ENCODE peak calls at places on chromosomes 11 and 22, in nine cellular contexts. C is retinal pigment epithelial cell; O is thoracic aorta; I is NB4; X is CD4-positive, alpha-beta T cell; F is stomach; N is WTC11; M is GM10248; T is A549. E is an unnamed sample.

GRCh38 chr11:44849424-44849823 is 101.3 kb downstream of the TP53I11 start:
- DNase-seq in C (no peak), O (no peak), I (no peak), X (no peak), F (no peak), N (no peak), M (no peak), T (no peak), E (no peak)

GRCh38 chr11:72217856-72218745 is 1.5 kb downstream of the FOLR2 start:
- DNase-seq in C (no peak), O (no peak), I (no peak), X (no peak), F (peak), N (no peak), M (no peak), T (no peak), E (no peak)

GRCh38 chr11:116500002-116500832 is 272.6 kb downstream of the BUD13 start:
- DNase-seq in C (no peak), O (no peak), I (no peak), X (no peak), F (no peak), N (no peak), M (no peak), T (no peak), E (peak)

GRCh38 chr22:24412274-24412673 is 15.1 kb upstream of the ADORA2A start:
- DNase-seq in C (no peak), O (no peak), I (no peak), X (no peak), F (peak), N (no peak), M (no peak), T (no peak), E (no peak)

GRCh38 chr11:110525883-110526282 is 96.1 kb downstream of the FDX1 start:
- DNase-seq in C (no peak), O (no peak), I (no peak), X (no peak), F (no peak), N (no peak), M (no peak), T (no peak), E (no peak)

GRCh38 chr11:30356388-30356787 is 33.5 kb downstream of the ARL14EP start:
- DNase-seq in C (no peak), O (no peak), I (no peak), X (no peak), F (no peak), N (no peak), M (no peak), T (no peak), E (no peak)

GRCh38 chr11:134223066-134223465 is 701 bp downstream of the NCAPD3 start:
- DNase-seq in C (no peak), O (no peak), I (peak), X (no peak), F (no peak), N (no peak), M (no peak), T (peak), E (no peak)

GRCh38 chr22:18000441-18001039 is 23.8 kb downstream of the MICAL3 start:
- DNase-seq in C (no peak), O (no peak), I (peak), X (peak), F (no peak), N (peak), M (no peak), T (peak), E (no peak)

GRCh38 chr11:128926437-128927107 is 16.1 kb downstream of the TP53AIP1 start:
- DNase-seq in C (no peak), O (no peak), I (no peak), X (no peak), F (no peak), N (no peak), M (no peak), T (no peak), E (no peak)

GRCh38 chr11:35842958-35843357 is 100.9 kb upstream of the LDLRAD3 start:
- DNase-seq in C (no peak), O (no peak), I (no peak), X (no peak), F (no peak), N (no peak), M (no peak), T (no peak), E (no peak)

GRCh38 chr11:7060828-7061227 is 28.0 kb upstream of the RBMXL2 start:
- DNase-seq in C (peak), O (no peak), I (no peak), X (no peak), F (no peak), N (no peak), M (no peak), T (no peak), E (no peak)

GRCh38 chr11:44899959-44900358 is 50.7 kb downstream of the TP53I11 start:
- DNase-seq in C (no peak), O (no peak), I (peak), X (no peak), F (no peak), N (peak), M (no peak), T (peak), E (no peak)

GRCh38 chr11:12434255-12434654 is 56.9 kb downstream of the PARVA start:
- DNase-seq in C (no peak), O (no peak), I (no peak), X (no peak), F (no peak), N (no peak), M (no peak), T (no peak), E (no peak)

GRCh38 chr11:129280027-129280811 is 88.1 kb upstream of the ARHGAP32 start:
- DNase-seq in C (no peak), O (no peak), I (peak), X (no peak), F (no peak), N (no peak), M (no peak), T (no peak), E (no peak)

GRCh38 chr11:102172127-102172848 is 62.0 kb downstream of the YAP1 start:
- DNase-seq in C (no peak), O (no peak), I (no peak), X (no peak), F (no peak), N (no peak), M (no peak), T (no peak), E (no peak)

GRCh38 chr22:25746012-25746373 is 4.0 kb downstream of the MYO18B start:
- DNase-seq in C (no peak), O (no peak), I (no peak), X (no peak), F (no peak), N (no peak), M (no peak), T (no peak), E (no peak)

GRCh38 chr11:12472401-12473065 is 95.2 kb downstream of the PARVA start:
- DNase-seq in C (peak), O (no peak), I (no peak), X (no peak), F (no peak), N (no peak), M (no peak), T (no peak), E (no peak)

GRCh38 chr22:48685767-48686166 is 1141.9 kb downstream of the BRD1 start:
- DNase-seq in C (no peak), O (no peak), I (no peak), X (no peak), F (no peak), N (no peak), M (no peak), T (no peak), E (no peak)

GRCh38 chr11:82049199-82049598 is 684.5 kb downstream of the FAM181B start:
- DNase-seq in C (no peak), O (no peak), I (no peak), X (no peak), F (no peak), N (no peak), M (no peak), T (no peak), E (no peak)

GRCh38 chr22:46465348-46465725 is 72.1 kb downstream of the CELSR1 start:
- DNase-seq in C (no peak), O (no peak), I (no peak), X (no peak), F (peak), N (no peak), M (no peak), T (no peak), E (no peak)

GRCh38 chr22:45918455-45919370 is 58.2 kb downstream of the WNT7B start:
- DNase-seq in C (no peak), O (no peak), I (peak), X (no peak), F (peak), N (no peak), M (no peak), T (peak), E (no peak)

GRCh38 chr11:25317221-25317620 is 820.4 kb downstream of the LUZP2 start:
- DNase-seq in C (no peak), O (no peak), I (no peak), X (no peak), F (no peak), N (no peak), M (no peak), T (no peak), E (no peak)

GRCh38 chr11:2583605-2583958 is 116.2 kb downstream of the KCNQ1OT1 start:
- DNase-seq in C (no peak), O (no peak), I (no peak), X (peak), F (peak), N (no peak), M (no peak), T (no peak), E (no peak)

GRCh38 chr11:134266841-134267251 is 9.3 kb upstream of the GLB1L3 start:
- DNase-seq in C (no peak), O (no peak), I (no peak), X (no peak), F (no peak), N (no peak), M (no peak), T (no peak), E (no peak)

GRCh38 chr22:17700778-17701177 is 62.2 kb downstream of the BCL2L13 start:
- DNase-seq in C (no peak), O (no peak), I (no peak), X (no peak), F (no peak), N (no peak), M (no peak), T (no peak), E (no peak)

GRCh38 chr11:36748856-36749255 is 150.8 kb upstream of the RAG2 start:
- DNase-seq in C (no peak), O (no peak), I (no peak), X (no peak), F (no peak), N (no peak), M (no peak), T (no peak), E (no peak)

GRCh38 chr11:126628790-126629621 is 273.5 kb downstream of the ST3GAL4 start:
- DNase-seq in C (no peak), O (no peak), I (no peak), X (no peak), F (no peak), N (no peak), M (no peak), T (no peak), E (no peak)

GRCh38 chr22:23249506-23250423 is 69.5 kb downstream of the BCR start:
- DNase-seq in C (no peak), O (no peak), I (no peak), X (no peak), F (no peak), N (no peak), M (no peak), T (no peak), E (no peak)

GRCh38 chr11:99234534-99234933 is 213.8 kb downstream of the CNTN5 start:
- DNase-seq in C (no peak), O (no peak), I (no peak), X (no peak), F (no peak), N (no peak), M (no peak), T (no peak), E (no peak)

GRCh38 chr22:48702573-48703264 is 1125.0 kb downstream of the BRD1 start:
- DNase-seq in C (no peak), O (no peak), I (peak), X (no peak), F (peak), N (no peak), M (no peak), T (no peak), E (no peak)

GRCh38 chr11:45087301-45087700 is 59.1 kb upstream of the PRDM11 start:
- DNase-seq in C (no peak), O (no peak), I (peak), X (no peak), F (no peak), N (no peak), M (no peak), T (no peak), E (no peak)

GRCh38 chr11:110286298-110287040 is 9.9 kb downstream of the RDX start:
- DNase-seq in C (no peak), O (no peak), I (no peak), X (no peak), F (no peak), N (no peak), M (no peak), T (no peak), E (no peak)

GRCh38 chr11:80109652-80110051 is 668.8 kb upstream of the TENM4 start:
- DNase-seq in C (no peak), O (no peak), I (no peak), X (no peak), F (no peak), N (no peak), M (no peak), T (no peak), E (no peak)

GRCh38 chr11:69156218-69156639 is 494 bp downstream of the SMIM38 start:
- DNase-seq in C (no peak), O (no peak), I (no peak), X (no peak), F (no peak), N (no peak), M (no peak), T (no peak), E (no peak)
- TF ChIP-seq CTCF in C (no peak), O (no peak), I (no peak), X (no peak), F (no peak), N (no peak), M (no peak), T (no peak), E (no peak)

DNA sequence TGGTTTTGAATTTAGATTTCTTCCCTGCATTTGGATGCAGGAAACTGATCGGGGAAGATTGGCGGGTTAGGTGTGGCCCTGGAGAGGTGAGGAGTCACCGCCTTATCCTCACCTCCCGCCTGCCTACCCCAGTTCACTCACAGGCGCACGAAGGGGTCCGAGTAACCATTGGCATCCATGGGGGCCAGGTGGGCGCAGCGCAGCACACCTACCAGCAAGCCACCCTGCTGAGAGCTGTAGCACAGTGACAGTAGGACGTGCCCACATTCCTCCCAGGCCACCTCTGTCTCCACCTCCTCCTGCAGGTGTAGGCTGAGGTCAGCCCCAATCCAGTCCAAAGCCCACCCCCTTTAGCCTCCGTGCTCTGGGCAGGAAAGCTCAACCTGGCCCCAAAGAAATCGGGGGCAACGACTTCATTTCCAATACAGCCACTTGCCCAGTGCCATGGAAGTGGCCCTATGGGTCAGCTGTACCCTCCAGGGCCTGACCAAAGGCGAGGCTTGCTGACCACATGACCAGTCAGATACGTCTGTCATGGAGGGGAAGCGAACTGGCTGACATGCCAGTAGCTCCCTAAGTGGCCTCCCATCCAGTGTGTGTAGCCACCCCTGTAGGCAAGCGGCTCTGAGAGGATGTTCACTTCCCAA is 6.7 kb downstream of the NDUFV1 start:
- DNase-seq in C (no peak), O (no peak), I (no peak), X (no peak), F (no peak), N (no peak), M (no peak), T (no peak), E (no peak)
- TF ChIP-seq CTCF in C (no peak), O (no peak), I (no peak), X (no peak), F (no peak), N (no peak), M (no peak), T (no peak), E (no peak)

DNA sequence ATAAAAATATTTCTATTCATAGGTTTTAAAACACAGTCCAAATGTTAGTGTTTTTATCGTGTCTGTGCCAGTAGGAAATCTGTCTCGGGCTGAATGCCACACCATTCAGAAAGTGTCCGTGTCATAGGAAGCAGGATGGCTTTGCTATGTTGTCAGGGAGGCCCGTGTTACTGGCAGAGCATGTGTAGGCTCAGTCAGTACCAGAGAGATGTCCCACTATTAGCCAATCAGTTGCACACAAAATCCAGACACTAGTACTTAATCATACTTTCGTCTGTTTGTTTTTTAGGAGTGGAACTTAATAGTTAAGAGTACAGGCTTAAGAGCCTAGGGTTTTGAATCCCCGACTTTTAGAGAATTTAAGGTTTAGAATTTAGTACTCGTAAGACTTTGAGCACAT is 30.2 kb upstream of the SYN3 start:
- DNase-seq in C (no peak), O (no peak), I (no peak), X (no peak), F (no peak), N (no peak), M (no peak), T (no peak), E (no peak)
- TF ChIP-seq CTCF in C (no peak), O (no peak), I (no peak), X (no peak), F (no peak), N (no peak), M (no peak), T (no peak), E (no peak)

DNA sequence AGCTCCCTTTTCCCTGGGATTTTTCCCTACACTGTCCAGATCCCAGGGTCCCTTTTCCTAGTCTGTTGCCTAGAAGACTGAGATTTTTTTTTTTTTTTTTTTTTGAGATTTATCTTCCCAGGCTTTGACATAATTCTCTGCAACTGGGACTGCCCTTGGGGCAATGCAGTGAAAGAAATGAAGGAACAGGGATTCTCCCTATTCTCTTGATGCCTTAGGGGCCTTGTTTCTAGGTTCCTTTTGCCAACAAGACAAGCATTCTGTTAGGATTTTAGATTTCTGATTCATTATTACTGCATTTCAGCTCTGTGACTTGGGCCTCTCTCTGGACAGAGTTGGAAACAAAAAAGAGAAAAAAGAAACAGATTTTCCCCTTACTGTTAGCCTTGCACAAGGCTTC is 47.3 kb downstream of the QSER1 start:
- DNase-seq in C (no peak), O (no peak), I (no peak), X (no peak), F (no peak), N (no peak), M (no peak), T (no peak), E (no peak)
- TF ChIP-seq CTCF in C (no peak), O (no peak), I (no peak), X (no peak), F (no peak), N (no peak), M (no peak), T (no peak), E (no peak)

DNA sequence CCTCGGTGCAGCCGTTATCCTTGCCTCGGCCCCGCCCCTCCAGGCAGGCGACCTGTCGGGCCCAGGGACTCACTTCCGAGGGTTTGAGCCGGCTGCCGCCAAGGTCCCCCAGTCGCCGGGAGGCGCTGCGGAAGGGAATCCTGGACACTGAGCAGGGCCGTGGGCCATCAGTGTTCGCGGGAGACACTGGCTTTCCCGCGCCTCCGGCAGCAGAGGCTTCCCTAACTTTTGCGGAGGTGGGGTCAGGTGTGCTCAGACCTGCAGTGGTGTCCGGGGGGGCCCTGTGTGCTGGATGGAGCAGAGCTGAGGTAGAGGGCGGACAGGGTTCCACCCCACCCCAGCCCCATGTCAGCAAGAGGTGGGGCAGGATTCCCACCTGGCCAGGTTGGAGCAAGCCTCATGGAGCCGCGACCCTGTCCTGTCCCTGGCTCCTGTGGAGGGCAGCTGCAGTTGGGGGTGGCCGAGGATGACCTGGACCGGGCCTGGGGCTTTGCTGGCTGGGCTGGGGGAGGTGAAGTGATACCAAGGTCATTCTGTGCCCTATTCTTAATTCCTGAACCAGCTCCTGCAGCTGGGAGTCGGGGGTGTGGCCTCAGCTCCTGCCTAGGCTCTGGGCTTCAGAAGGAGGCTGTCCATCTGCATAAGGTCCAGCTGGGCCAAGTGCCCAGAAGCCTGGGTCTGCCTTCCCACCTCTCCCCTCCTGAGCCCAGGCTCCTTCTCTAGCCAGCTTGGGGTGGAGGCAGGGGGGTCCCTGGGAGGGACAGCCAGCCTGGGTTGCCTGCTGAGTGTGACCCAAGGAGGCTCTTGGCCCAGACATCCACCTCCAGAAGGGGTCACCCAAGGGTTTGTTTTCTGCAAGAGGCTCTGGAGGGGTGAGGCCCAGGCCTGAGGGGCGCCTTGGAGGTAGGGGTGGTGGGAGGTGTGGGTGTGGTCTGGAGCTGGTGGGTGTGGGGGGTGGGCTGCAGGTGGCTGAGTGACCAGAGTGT is 8.4 kb downstream of the TSPAN4 start:
- DNase-seq in C (no peak), O (no peak), I (no peak), X (no peak), F (no peak), N (peak), M (no peak), T (no peak), E (no peak)
- TF ChIP-seq CTCF in C (peak), O (no peak), I (no peak), X (no peak), F (no peak), N (no peak), M (peak), T (no peak), E (no peak)

GRCh38 chr11:120304526-120304925 is 20.6 kb upstream of the TLCD5 start:
- DNase-seq in C (no peak), O (no peak), I (peak), X (no peak), F (no peak), N (no peak), M (peak), T (peak), E (no peak)
- TF ChIP-seq CTCF in C (no peak), O (no peak), I (no peak), X (no peak), F (no peak), N (no peak), M (no peak), T (no peak), E (no peak)